ENCODE peak calls at places on chromosomes 6 and 20, in eight cellular contexts. V is NCI-H2029, S is cardiac muscle cell, P is mesothelial cell of epicardium, Y is T47D, J is left cardiac atrium, O is posterior cingulate gyrus, U is left lung. X is an unnamed sample.

GRCh38 chr6:53496797-53497196 is 48.1 kb downstream of the GCLC start:
- DNase-seq in Y (no peak), O (no peak), V (no peak), S (no peak), U (no peak), P (no peak), J (no peak), X (no peak)

GRCh38 chr6:149127212-149127611 is 190.3 kb upstream of the TAB2 start:
- DNase-seq in J (no peak), S (no peak), P (no peak), O (no peak), V (no peak), Y (no peak), U (no peak), X (no peak)

GRCh38 chr6:39816744-39817143 is 24.6 kb downstream of the DAAM2 start:
- DNase-seq in S (no peak), Y (no peak), O (no peak), U (no peak), P (no peak), V (no peak), J (no peak), X (no peak)

GRCh38 chr20:19992996-19993908 is 23.9 kb upstream of the NAA20 start:
- DNase-seq in J (peak; percentile 50), V (no peak), O (no peak), Y (no peak), P (peak; percentile 51), S (no peak), U (no peak), X (no peak)

GRCh38 chr20:54223751-54224150 is 15.9 kb downstream of the PFDN4 start:
- DNase-seq in U (no peak), P (no peak), V (no peak), J (no peak), O (no peak), Y (no peak), S (no peak), X (no peak)

GRCh38 chr6:149499066-149499465 is 14.3 kb upstream of the ZC3H12D start:
- DNase-seq in S (no peak), U (no peak), J (no peak), P (no peak), V (no peak), Y (no peak), O (no peak), X (no peak)

GRCh38 chr20:63117661-63118302 is 98.1 kb downstream of the YTHDF1 start:
- DNase-seq in P (no peak), J (peak; percentile 9), O (peak; percentile 51), S (no peak), Y (no peak), U (no peak), V (no peak), X (no peak)

GRCh38 chr20:19986419-19986818 is 30.7 kb upstream of the NAA20 start:
- DNase-seq in S (no peak), U (no peak), V (no peak), J (peak; percentile 38), Y (no peak), O (no peak), P (no peak), X (no peak)

GRCh38 chr6:3205913-3206312 is 21.5 kb downstream of the TUBB2B start:
- DNase-seq in O (no peak), Y (no peak), S (no peak), U (no peak), V (no peak), P (no peak), J (no peak), X (no peak)

GRCh38 chr20:46810442-46811327 is 84.0 kb upstream of the EYA2 start:
- DNase-seq in V (no peak), U (no peak), P (no peak), O (no peak), Y (no peak), J (no peak), S (no peak), X (no peak)

GRCh38 chr6:82248233-82248735 is 740 bp upstream of the IBTK start:
- DNase-seq in Y (no peak), V (peak; percentile 67), U (no peak), S (no peak), J (no peak), O (no peak), P (no peak), X (peak; percentile 72)

GRCh38 chr6:149484733-149485700 is at the start of gene ZC3H12D:
- DNase-seq in U (peak; percentile 60), O (no peak), V (no peak), Y (no peak), S (no peak), J (peak; percentile 59), P (no peak), X (no peak)

GRCh38 chr20:13017883-13018535 is 9.2 kb downstream of the SPTLC3 start:
- DNase-seq in Y (no peak), V (no peak), U (no peak), J (no peak), P (no peak), O (no peak), S (no peak), X (no peak)

GRCh38 chr6:110660066-110660655 is 155.1 kb downstream of the CDK19 start:
- DNase-seq in S (no peak), J (no peak), U (no peak), V (no peak), P (no peak), O (no peak), Y (no peak), X (peak; percentile 66)

GRCh38 chr6:70198825-70199224 is 104.1 kb downstream of the COL9A1 start:
- DNase-seq in Y (no peak), S (no peak), P (no peak), O (no peak), V (no peak), J (no peak), U (no peak), X (no peak)

GRCh38 chr6:37006793-37007339 is 1.4 kb downstream of the FGD2 start:
- DNase-seq in V (no peak), Y (no peak), J (no peak), S (no peak), U (no peak), O (peak; percentile 22), P (no peak), X (no peak)

GRCh38 chr6:163646133-163646532 is 231.6 kb downstream of the QKI start:
- DNase-seq in J (no peak), P (no peak), U (no peak), S (no peak), V (peak; percentile 2), O (no peak), Y (no peak), X (no peak)

GRCh38 chr6:31969712-31970603 is 2.0 kb downstream of the DXO start:
- DNase-seq in U (no peak), V (no peak), S (no peak), O (peak; percentile 62), P (no peak), Y (no peak), J (no peak), X (no peak)

GRCh38 chr6:150751296-150751695 is 114.2 kb upstream of the MTHFD1L start:
- DNase-seq in V (no peak), Y (peak; percentile 9), U (no peak), S (no peak), O (no peak), P (no peak), J (no peak), X (no peak)

GRCh38 chr20:13255356-13255755 is 34.3 kb downstream of the ISM1 start:
- DNase-seq in Y (no peak), J (no peak), P (no peak), S (no peak), V (no peak), U (no peak), O (no peak), X (no peak)

GRCh38 chr20:56629464-56630085 is 469 bp downstream of the TFAP2C start:
- DNase-seq in P (no peak), V (no peak), U (no peak), O (no peak), J (no peak), Y (peak; percentile 47), S (peak; percentile 28), X (no peak)

GRCh38 chr6:52672422-52673025 is 1.6 kb downstream of the TMEM14A start:
- DNase-seq in V (no peak), O (no peak), Y (no peak), S (no peak), J (no peak), P (no peak), U (no peak), X (no peak)

GRCh38 chr20:9025643-9026042 is 43.2 kb upstream of the PLCB4 start:
- DNase-seq in O (no peak), S (no peak), J (no peak), P (no peak), Y (no peak), V (no peak), U (no peak), X (no peak)

GRCh38 chr6:158817298-158818007 is 1.7 kb downstream of the EZR start:
- DNase-seq in S (peak; percentile 78), V (peak; percentile 41), U (peak; percentile 60), O (no peak), J (peak; percentile 69), P (peak; percentile 51), Y (no peak), X (peak; percentile 85)

GRCh38 chr6:13253272-13253671 is 75.1 kb downstream of the TBC1D7 start:
- DNase-seq in O (no peak), V (no peak), U (no peak), Y (no peak), P (no peak), S (no peak), J (no peak), X (no peak)

GRCh38 chr20:36467076-36467999 is 74.0 kb upstream of the MYL9 start:
- DNase-seq in V (peak; percentile 89), S (no peak), Y (no peak), O (no peak), U (no peak), P (no peak), J (peak; percentile 73), X (peak; percentile 67)

GRCh38 chr6:134114489-134114888 is 62.1 kb upstream of the SLC2A12 start:
- DNase-seq in S (no peak), U (no peak), O (no peak), J (no peak), V (no peak), Y (no peak), P (no peak), X (no peak)

GRCh38 chr20:57656821-57657536 is 36.8 kb upstream of the ZBP1 start:
- DNase-seq in O (peak; percentile 53), V (no peak), S (no peak), Y (no peak), J (no peak), U (peak; percentile 19), P (peak; percentile 25), X (peak; percentile 33)

X was measured in right lobe of liver.